ENCODE peak calls at places on chromosomes 11 and 22, in four cellular contexts. One of them, this sample, is unnamed.

GRCh38 chr22:37230673-37231405 is 13.2 kb downstream of the RAC2 start:
- DNase-seq in LNCaP clone FGC: no peak
- DNase-seq in testis: peak
- DNase-seq in endothelial cell: no peak
- DNase-seq in this sample: peak

GRCh38 chr11:122676638-122677037 is 21.1 kb downstream of the UBASH3B start:
- DNase-seq in LNCaP clone FGC: no peak
- DNase-seq in testis: no peak
- DNase-seq in endothelial cell: no peak
- DNase-seq in this sample: no peak

GRCh38 chr11:33379931-33380330 is 122.8 kb downstream of the HIPK3 start:
- DNase-seq in LNCaP clone FGC: no peak
- DNase-seq in testis: no peak
- DNase-seq in endothelial cell: no peak
- DNase-seq in this sample: no peak

GRCh38 chr11:122344281-122344680 is 228.3 kb upstream of the BLID start:
- DNase-seq in LNCaP clone FGC: no peak
- DNase-seq in testis: peak
- DNase-seq in endothelial cell: no peak
- DNase-seq in this sample: no peak

GRCh38 chr11:113457784-113458183 is 17.4 kb downstream of the DRD2 start:
- DNase-seq in LNCaP clone FGC: no peak
- DNase-seq in testis: no peak
- DNase-seq in endothelial cell: no peak
- DNase-seq in this sample: no peak

GRCh38 chr22:21928048-21928447 is 24.6 kb downstream of the PPM1F start:
- DNase-seq in LNCaP clone FGC: no peak
- DNase-seq in testis: peak
- DNase-seq in endothelial cell: no peak
- DNase-seq in this sample: no peak

GRCh38 chr11:121722431-121723256 is 269.9 kb upstream of the SORL1-AS1 start:
- DNase-seq in LNCaP clone FGC: peak
- DNase-seq in testis: peak
- DNase-seq in endothelial cell: peak
- DNase-seq in this sample: no peak

GRCh38 chr11:123357990-123358827 is 71.9 kb upstream of the GRAMD1B start:
- DNase-seq in LNCaP clone FGC: no peak
- DNase-seq in testis: peak
- DNase-seq in endothelial cell: peak
- DNase-seq in this sample: no peak

GRCh38 chr22:40855960-40856512 is 403 bp downstream of the ST13 start:
- DNase-seq in LNCaP clone FGC: no peak
- DNase-seq in testis: no peak
- DNase-seq in endothelial cell: peak
- DNase-seq in this sample: peak

GRCh38 chr22:44330727-44331660 is 18.2 kb upstream of the SHISAL1 start:
- DNase-seq in LNCaP clone FGC: no peak
- DNase-seq in testis: no peak
- DNase-seq in endothelial cell: peak
- DNase-seq in this sample: no peak

GRCh38 chr11:116833491-116833815 is 3.7 kb downstream of the APOC3 start:
- DNase-seq in LNCaP clone FGC: no peak
- DNase-seq in testis: no peak
- DNase-seq in endothelial cell: no peak
- DNase-seq in this sample: peak

GRCh38 chr11:113446938-113447337 is 28.3 kb downstream of the DRD2 start:
- DNase-seq in LNCaP clone FGC: no peak
- DNase-seq in testis: no peak
- DNase-seq in endothelial cell: no peak
- DNase-seq in this sample: no peak

GRCh38 chr11:63940786-63941185 is 2.0 kb downstream of the NAA40 start:
- DNase-seq in LNCaP clone FGC: no peak
- DNase-seq in testis: no peak
- DNase-seq in endothelial cell: no peak
- DNase-seq in this sample: no peak

GRCh38 chr22:24989135-24989534 is 36.6 kb downstream of the KIAA1671 start:
- DNase-seq in LNCaP clone FGC: no peak
- DNase-seq in testis: no peak
- DNase-seq in endothelial cell: no peak
- DNase-seq in this sample: no peak

GRCh38 chr22:19213496-19214473 is 35.2 kb upstream of the SLC25A1 start:
- DNase-seq in LNCaP clone FGC: no peak
- DNase-seq in testis: no peak
- DNase-seq in endothelial cell: no peak
- DNase-seq in this sample: no peak

GRCh38 chr22:43001271-43002197 is 13.4 kb downstream of the PACSIN2 start:
- DNase-seq in LNCaP clone FGC: no peak
- DNase-seq in testis: no peak
- DNase-seq in endothelial cell: no peak
- DNase-seq in this sample: no peak

GRCh38 chr11:134604886-134605285 is 192.8 kb upstream of the B3GAT1 start:
- DNase-seq in LNCaP clone FGC: no peak
- DNase-seq in testis: no peak
- DNase-seq in endothelial cell: no peak
- DNase-seq in this sample: no peak

GRCh38 chr11:122756417-122756816 is 81.9 kb upstream of the CRTAM start:
- DNase-seq in LNCaP clone FGC: no peak
- DNase-seq in testis: no peak
- DNase-seq in endothelial cell: peak
- DNase-seq in this sample: peak

GRCh38 chr11:85464283-85464682 is 162.9 kb downstream of the DLG2 start:
- DNase-seq in LNCaP clone FGC: no peak
- DNase-seq in testis: no peak
- DNase-seq in endothelial cell: no peak
- DNase-seq in this sample: no peak

GRCh38 chr11:6241316-6241715 is 2.4 kb downstream of the CNGA4 start:
- DNase-seq in LNCaP clone FGC: no peak
- DNase-seq in testis: no peak
- DNase-seq in endothelial cell: no peak
- DNase-seq in this sample: no peak
- TF ChIP-seq CTCF in LNCaP clone FGC: no peak
- TF ChIP-seq CTCF in testis: no peak
- TF ChIP-seq CTCF in endothelial cell: no peak
- TF ChIP-seq CTCF in this sample: no peak

DNA sequence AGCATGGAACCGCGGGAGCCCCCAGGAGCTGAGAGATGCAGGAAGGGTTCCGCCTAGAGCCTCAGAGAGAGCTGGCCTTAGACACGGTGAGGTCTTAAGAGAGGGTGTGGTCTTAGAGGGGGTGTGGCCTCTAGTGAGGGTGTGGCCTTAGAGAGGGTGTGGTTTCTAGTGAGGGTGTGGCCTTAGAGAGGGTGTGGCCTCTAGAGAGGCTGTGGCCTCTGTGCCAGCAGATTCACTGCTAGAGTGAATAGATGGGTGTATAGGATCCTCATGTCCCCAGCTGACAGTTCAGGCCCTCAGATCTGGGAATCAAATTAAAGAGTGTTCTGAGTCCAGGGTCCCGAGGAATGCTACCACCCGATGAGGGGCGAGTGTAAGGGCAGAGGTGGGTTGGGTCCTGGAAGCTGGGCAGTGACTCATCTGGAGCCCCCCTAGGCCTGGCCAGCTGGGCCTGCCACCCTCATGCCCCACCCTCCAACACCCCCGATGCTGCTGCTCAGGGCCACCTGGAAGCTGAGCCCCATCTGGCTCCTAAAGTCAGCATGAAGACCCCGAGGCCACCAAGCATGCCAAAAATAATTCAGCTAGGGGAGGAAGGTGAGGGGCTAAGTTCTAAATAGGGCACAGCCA is 49.5 kb downstream of the IGF2 start:
- DNase-seq in LNCaP clone FGC: peak
- DNase-seq in testis: peak
- DNase-seq in endothelial cell: no peak
- DNase-seq in this sample: no peak
- TF ChIP-seq CTCF in LNCaP clone FGC: no peak
- TF ChIP-seq CTCF in testis: no peak
- TF ChIP-seq CTCF in endothelial cell: no peak
- TF ChIP-seq CTCF in this sample: no peak

DNA sequence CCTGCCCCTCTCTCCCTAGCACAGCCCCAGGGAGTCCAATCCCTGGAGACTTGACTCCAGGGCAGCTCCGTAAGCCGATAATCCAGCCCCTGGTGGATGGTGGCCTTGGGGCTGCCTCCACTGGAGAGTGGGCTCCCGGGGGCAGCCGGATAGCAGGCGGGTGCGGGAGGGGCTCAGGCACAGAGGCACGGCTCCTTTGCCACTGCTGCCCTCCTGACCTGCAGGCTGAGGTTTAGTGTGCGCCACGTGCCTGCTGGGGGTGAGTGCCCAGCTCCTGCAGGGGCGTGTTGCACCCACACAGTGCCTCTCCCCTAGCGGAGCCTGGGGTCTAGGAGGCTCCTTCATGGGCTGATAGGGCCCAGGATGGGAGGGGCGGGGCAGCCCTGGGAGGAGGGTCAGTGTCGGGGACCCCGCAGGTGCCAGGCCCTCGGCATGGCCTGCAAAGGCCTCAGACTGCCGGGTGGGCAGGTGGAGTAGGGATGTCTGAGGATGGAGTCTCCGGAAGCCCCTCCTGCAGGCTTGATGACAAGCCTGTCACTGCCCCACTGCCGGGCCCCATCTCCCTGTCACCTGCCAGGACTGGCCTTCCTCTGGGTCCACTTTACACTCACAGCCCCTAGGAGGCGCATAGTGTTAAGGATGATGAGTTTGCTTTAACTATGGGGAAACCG is 5.6 kb downstream of the DUSP8 start:
- DNase-seq in LNCaP clone FGC: no peak
- DNase-seq in testis: no peak
- DNase-seq in endothelial cell: peak
- DNase-seq in this sample: no peak
- TF ChIP-seq CTCF in LNCaP clone FGC: peak
- TF ChIP-seq CTCF in testis: no peak
- TF ChIP-seq CTCF in endothelial cell: no peak
- TF ChIP-seq CTCF in this sample: no peak

GRCh38 chr22:48954781-48955311 is 872.8 kb downstream of the BRD1 start:
- DNase-seq in LNCaP clone FGC: no peak
- DNase-seq in testis: peak
- DNase-seq in endothelial cell: no peak
- DNase-seq in this sample: no peak
- TF ChIP-seq CTCF in LNCaP clone FGC: no peak
- TF ChIP-seq CTCF in testis: no peak
- TF ChIP-seq CTCF in endothelial cell: no peak
- TF ChIP-seq CTCF in this sample: no peak

GRCh38 chr11:72026029-72026428 is 27.3 kb downstream of the IL18BP start:
- DNase-seq in LNCaP clone FGC: no peak
- DNase-seq in testis: no peak
- DNase-seq in endothelial cell: no peak
- DNase-seq in this sample: no peak

GRCh38 chr11:72030428-72031045 is 31.8 kb downstream of the IL18BP start:
- DNase-seq in LNCaP clone FGC: no peak
- DNase-seq in testis: no peak
- DNase-seq in endothelial cell: no peak
- DNase-seq in this sample: no peak
- TF ChIP-seq CTCF in LNCaP clone FGC: no peak
- TF ChIP-seq CTCF in testis: no peak
- TF ChIP-seq CTCF in endothelial cell: no peak
- TF ChIP-seq CTCF in this sample: no peak

GRCh38 chr22:31846161-31847115 is 92.6 kb downstream of the DEPDC5 start:
- DNase-seq in LNCaP clone FGC: no peak
- DNase-seq in testis: no peak
- DNase-seq in endothelial cell: no peak
- DNase-seq in this sample: no peak
- TF ChIP-seq CTCF in LNCaP clone FGC: peak
- TF ChIP-seq CTCF in testis: peak
- TF ChIP-seq CTCF in endothelial cell: peak
- TF ChIP-seq CTCF in this sample: peak

This sample was measured in CD14-positive monocyte.